ENCODE peak calls at places on chromosomes 16 and 17, in five cellular contexts. One of them, this sample, is unnamed. For H3K4me1, the result is how much of the 10 kb centered on the place peaks cover.

GRCh38 chr16:143047-143446 is 4.6 kb upstream of the NPRL3 start:
- DNase-seq in SK-N-SH: no peak
- DNase-seq in K562: peak
- DNase-seq in GM12878: no peak
- DNase-seq in HCT116: no peak
- DNase-seq in this sample: no peak

GRCh38 chr16:24288516-24288915 is 32.4 kb downstream of the CACNG3 start:
- DNase-seq in SK-N-SH: no peak
- DNase-seq in HCT116: no peak
- DNase-seq in GM12878: no peak
- DNase-seq in K562: no peak
- DNase-seq in this sample: no peak

GRCh38 chr16:86375841-86376240 is 134.5 kb upstream of the FOXF1 start:
- DNase-seq in SK-N-SH: no peak
- DNase-seq in GM12878: no peak
- DNase-seq in K562: no peak
- DNase-seq in HCT116: no peak
- DNase-seq in this sample: no peak

GRCh38 chr17:38872671-38873385 is 3.0 kb downstream of the LASP1 start:
- DNase-seq in HCT116: no peak
- DNase-seq in SK-N-SH: no peak
- DNase-seq in K562: no peak
- DNase-seq in GM12878: no peak
- DNase-seq in this sample: no peak

GRCh38 chr17:44757045-44757917 is 1.5 kb upstream of the ADAM11 start:
- DNase-seq in GM12878: no peak
- DNase-seq in SK-N-SH: no peak
- DNase-seq in K562: no peak
- DNase-seq in HCT116: no peak
- DNase-seq in this sample: no peak

GRCh38 chr16:26599786-26600107 is 467.0 kb upstream of the C16orf82 start:
- DNase-seq in SK-N-SH: no peak
- DNase-seq in HCT116: no peak
- DNase-seq in GM12878: no peak
- DNase-seq in K562: no peak
- DNase-seq in this sample: no peak

GRCh38 chr16:50591800-50592771 is 43.9 kb downstream of the NKD1 start:
- DNase-seq in HCT116: no peak
- DNase-seq in K562: no peak
- DNase-seq in SK-N-SH: peak
- DNase-seq in GM12878: no peak
- DNase-seq in this sample: no peak

GRCh38 chr17:72687941-72688340 is 404.5 kb downstream of the SLC39A11 start:
- DNase-seq in HCT116: no peak
- DNase-seq in GM12878: no peak
- DNase-seq in SK-N-SH: no peak
- DNase-seq in K562: no peak
- DNase-seq in this sample: no peak

GRCh38 chr17:56699186-56699895 is 105.8 kb downstream of the NOG start:
- DNase-seq in K562: no peak
- DNase-seq in GM12878: no peak
- DNase-seq in HCT116: peak
- DNase-seq in SK-N-SH: peak
- DNase-seq in this sample: peak

GRCh38 chr17:58312824-58313223 is 15.8 kb downstream of the TSPOAP1 start:
- DNase-seq in K562: no peak
- DNase-seq in SK-N-SH: peak
- DNase-seq in GM12878: no peak
- DNase-seq in HCT116: no peak
- DNase-seq in this sample: no peak

GRCh38 chr17:68821860-68822693 is 133.1 kb downstream of the ABCA8 start:
- DNase-seq in GM12878: no peak
- DNase-seq in HCT116: peak
- DNase-seq in K562: no peak
- DNase-seq in SK-N-SH: peak
- DNase-seq in this sample: no peak

GRCh38 chr16:82082543-82083244 is 47.6 kb downstream of the HSD17B2 start:
- DNase-seq in K562: no peak
- DNase-seq in SK-N-SH: no peak
- DNase-seq in HCT116: peak
- DNase-seq in GM12878: no peak
- DNase-seq in this sample: no peak

GRCh38 chr17:49383048-49383447 is 21.0 kb upstream of the ZNF652 start:
- DNase-seq in HCT116: no peak
- DNase-seq in K562: no peak
- DNase-seq in GM12878: no peak
- DNase-seq in SK-N-SH: no peak
- DNase-seq in this sample: no peak

GRCh38 chr17:79861371-79862216 is 22.4 kb upstream of the CBX4 start:
- DNase-seq in SK-N-SH: no peak
- DNase-seq in HCT116: no peak
- DNase-seq in GM12878: no peak
- DNase-seq in K562: no peak
- DNase-seq in this sample: no peak

GRCh38 chr16:1363501-1364041 is 11.8 kb downstream of the GNPTG start:
- DNase-seq in SK-N-SH: peak
- DNase-seq in HCT116: peak
- DNase-seq in GM12878: no peak
- DNase-seq in K562: peak
- DNase-seq in this sample: peak

GRCh38 chr16:88782454-88783390 is 2.3 kb downstream of the PIEZO1 start:
- DNase-seq in HCT116: peak
- DNase-seq in GM12878: no peak
- DNase-seq in K562: peak
- DNase-seq in SK-N-SH: no peak
- DNase-seq in this sample: no peak

GRCh38 chr16:27246439-27246838 is 22.1 kb downstream of the NSMCE1 start:
- DNase-seq in K562: no peak
- DNase-seq in HCT116: no peak
- DNase-seq in SK-N-SH: no peak
- DNase-seq in GM12878: no peak
- DNase-seq in this sample: no peak

GRCh38 chr16:17921357-17921978 is 415.1 kb downstream of the NPIPA8 start:
- DNase-seq in GM12878: no peak
- DNase-seq in K562: peak
- DNase-seq in HCT116: peak
- DNase-seq in SK-N-SH: peak
- DNase-seq in this sample: peak

GRCh38 chr16:84136331-84137125 is 8.4 kb downstream of the HSDL1 start:
- DNase-seq in HCT116: no peak
- DNase-seq in GM12878: no peak
- DNase-seq in SK-N-SH: no peak
- DNase-seq in K562: no peak
- DNase-seq in this sample: no peak

GRCh38 chr17:75566456-75567233 is 21.0 kb upstream of the MYO15B start:
- DNase-seq in SK-N-SH: no peak
- DNase-seq in GM12878: no peak
- DNase-seq in HCT116: no peak
- DNase-seq in K562: no peak
- DNase-seq in this sample: no peak

GRCh38 chr17:76726766-76727718 is at the start of gene METTL23:
- DNase-seq in K562: peak
- DNase-seq in HCT116: no peak
- DNase-seq in SK-N-SH: peak
- DNase-seq in GM12878: no peak
- DNase-seq in this sample: peak

GRCh38 chr17:41413353-41413752 is 11.0 kb downstream of the KRT37 start:
- DNase-seq in K562: no peak
- DNase-seq in GM12878: no peak
- DNase-seq in HCT116: no peak
- DNase-seq in SK-N-SH: no peak
- DNase-seq in this sample: peak

GRCh38 chr16:56743840-56744239 is 13.9 kb downstream of the NUP93 start:
- DNase-seq in SK-N-SH: no peak
- DNase-seq in K562: no peak
- DNase-seq in HCT116: no peak
- DNase-seq in GM12878: no peak
- DNase-seq in this sample: no peak

GRCh38 chr16:49441366-49441780 is 67.8 kb downstream of the C16orf78 start:
- DNase-seq in K562: no peak
- DNase-seq in HCT116: no peak
- DNase-seq in SK-N-SH: peak
- DNase-seq in GM12878: peak
- DNase-seq in this sample: no peak

GRCh38 chr17:78673395-78673794 is 96.2 kb upstream of the DNAH17 start:
- DNase-seq in K562: no peak
- DNase-seq in SK-N-SH: no peak
- DNase-seq in GM12878: no peak
- DNase-seq in HCT116: no peak
- DNase-seq in this sample: no peak

GRCh38 chr16:88693420-88694177 is 7.3 kb upstream of the SNAI3 start:
- DNase-seq in K562: no peak
- DNase-seq in GM12878: no peak
- DNase-seq in HCT116: no peak
- DNase-seq in SK-N-SH: no peak
- DNase-seq in this sample: no peak

GRCh38 chr16:19173649-19174383 is 5.8 kb downstream of the SYT17 start:
- DNase-seq in GM12878: no peak
- DNase-seq in K562: no peak
- DNase-seq in HCT116: no peak
- DNase-seq in SK-N-SH: no peak
- DNase-seq in this sample: no peak

GRCh38 chr17:52150935-52151334 is 7.6 kb downstream of the CA10 start:
- DNase-seq in SK-N-SH: no peak
- DNase-seq in GM12878: no peak
- DNase-seq in HCT116: no peak
- DNase-seq in K562: no peak
- DNase-seq in this sample: no peak

DNA sequence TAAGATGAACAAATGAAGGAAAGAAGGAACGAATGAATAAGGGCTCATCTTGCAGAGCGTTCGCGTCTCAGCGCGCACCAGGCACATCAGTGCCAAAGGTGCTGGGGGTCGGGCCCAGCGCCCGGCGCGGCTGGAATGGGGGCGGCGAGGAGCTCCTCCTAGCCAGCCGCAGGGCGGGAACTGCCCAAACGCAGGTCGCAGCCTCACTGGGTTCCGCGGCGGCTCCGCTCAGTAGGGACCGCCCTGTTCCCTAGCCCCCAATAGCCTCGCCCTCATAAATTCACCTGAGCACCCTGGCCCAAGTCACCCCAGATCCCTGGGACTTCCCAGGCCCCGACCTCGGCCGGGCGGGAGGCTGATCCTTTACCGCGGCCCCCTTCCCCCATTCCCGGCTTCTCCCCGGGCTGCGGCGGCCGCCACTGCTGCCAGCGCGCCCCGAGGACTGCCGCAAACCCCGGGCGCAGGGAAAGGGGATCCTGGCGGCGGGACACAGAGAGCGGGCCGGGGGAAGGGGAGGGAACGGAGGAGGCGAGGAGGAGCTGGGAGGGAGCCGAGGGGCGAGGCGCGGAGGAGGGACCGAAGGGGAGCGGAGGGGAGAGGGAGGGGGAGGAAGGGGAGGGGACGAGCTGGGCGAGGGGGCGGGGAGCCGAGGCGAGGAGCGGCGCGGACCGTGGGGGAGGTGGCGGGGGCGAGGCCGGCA is 377 bp upstream of the CRHR1 start:
- DNase-seq in GM12878: no peak
- DNase-seq in HCT116: no peak
- DNase-seq in SK-N-SH: peak
- DNase-seq in K562: peak
- DNase-seq in this sample: no peak
- TF ChIP-seq YY1 in GM12878: no peak
- TF ChIP-seq YY1 in HCT116: no peak
- TF ChIP-seq YY1 in SK-N-SH: no peak
- TF ChIP-seq YY1 in K562: no peak
- TF ChIP-seq YY1 in this sample: no peak

DNA sequence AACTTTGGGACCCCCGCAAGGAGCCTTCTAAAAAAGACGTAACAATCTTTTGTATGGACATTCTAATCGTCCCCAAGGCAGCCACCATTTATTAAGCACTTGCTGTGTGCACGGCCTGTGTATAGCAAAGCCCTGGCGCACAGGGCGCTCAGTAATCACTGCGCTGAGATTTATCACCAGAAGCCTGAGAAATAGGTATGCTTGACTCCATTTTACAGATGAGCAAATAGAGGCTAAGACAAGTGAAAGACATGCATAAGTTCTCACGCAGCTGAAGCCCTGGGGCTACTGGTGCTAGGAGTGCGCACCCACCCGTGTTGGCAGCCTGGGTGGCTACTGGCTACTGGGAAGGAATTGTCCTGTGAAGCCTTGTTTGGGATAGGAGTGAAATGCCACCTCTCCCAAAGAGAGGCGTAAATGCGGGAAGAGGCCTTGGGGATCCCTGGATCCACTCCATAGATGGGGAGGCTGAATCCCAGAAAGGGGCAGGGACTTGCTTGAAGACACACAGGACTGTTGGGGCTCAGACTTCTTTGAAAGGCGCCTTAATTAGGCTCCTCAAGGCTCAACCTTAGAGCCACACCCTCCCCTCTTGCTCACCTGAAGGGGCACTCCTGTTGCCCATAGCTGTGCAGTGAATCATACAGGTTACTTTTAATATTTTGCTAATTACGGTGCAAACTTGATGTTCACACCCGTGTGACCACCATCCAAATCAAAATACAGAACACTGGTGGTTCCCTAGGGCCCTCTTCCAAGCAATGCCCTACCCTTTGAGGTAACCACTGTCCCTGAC is 634 bp upstream of the NATD1 start:
- DNase-seq in HCT116: no peak
- DNase-seq in K562: no peak
- DNase-seq in GM12878: no peak
- DNase-seq in SK-N-SH: no peak
- DNase-seq in this sample: no peak
- H3K4me3 ChIP-seq in HCT116: peak
- H3K4me3 ChIP-seq in K562: peak
- H3K4me3 ChIP-seq in GM12878: peak
- H3K4me3 ChIP-seq in SK-N-SH: peak
- H3K4me3 ChIP-seq in this sample: no peak

GRCh38 chr16:4372315-4372577 is 598 bp downstream of the VASN start:
- DNase-seq in K562: no peak
- DNase-seq in SK-N-SH: no peak
- DNase-seq in HCT116: no peak
- DNase-seq in GM12878: no peak
- DNase-seq in this sample: no peak
- H3K4me1 ChIP-seq in K562: half or more
- H3K4me1 ChIP-seq in SK-N-SH: half or more
- H3K4me1 ChIP-seq in HCT116: under half
- H3K4me1 ChIP-seq in GM12878: under half
- H3K4me1 ChIP-seq in this sample: under half

DNA sequence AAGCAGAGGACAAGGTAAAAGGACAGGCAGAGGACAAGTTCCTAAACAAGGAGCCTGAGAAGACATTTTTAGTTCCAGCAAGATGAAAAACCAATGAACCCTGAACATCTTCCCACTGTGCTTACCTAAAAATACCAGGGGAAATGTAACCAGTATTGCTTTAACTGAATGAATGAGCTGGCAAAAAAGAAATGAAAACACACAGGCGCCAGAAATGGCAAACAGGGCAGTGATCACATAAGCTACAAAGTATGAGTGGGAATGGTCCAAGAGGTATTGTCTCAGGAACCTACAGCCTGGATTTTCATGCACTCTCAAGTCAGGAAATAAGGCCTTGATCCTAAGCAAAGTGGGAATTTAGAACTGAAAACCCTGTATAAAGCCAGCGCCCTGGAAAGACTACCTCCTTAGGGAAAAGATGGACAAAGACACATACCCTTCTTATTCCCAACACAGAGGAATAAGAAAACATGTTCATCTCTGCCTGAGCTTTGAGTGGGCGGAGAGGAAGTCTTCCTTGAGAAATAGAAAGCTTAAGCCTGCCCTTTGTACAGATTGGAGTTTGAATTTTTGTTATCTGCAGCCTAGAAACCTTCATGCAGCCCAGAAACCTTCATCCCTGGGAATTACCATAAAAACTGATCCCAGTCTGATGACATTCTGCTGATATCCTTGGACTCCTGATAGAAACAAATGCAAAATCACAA is 2.1 kb downstream of the CMTM2 start:
- DNase-seq in K562: no peak
- DNase-seq in HCT116: no peak
- DNase-seq in GM12878: no peak
- DNase-seq in SK-N-SH: no peak
- DNase-seq in this sample: no peak
- TF ChIP-seq YY1 in K562: no peak
- TF ChIP-seq YY1 in HCT116: no peak
- TF ChIP-seq YY1 in GM12878: no peak
- TF ChIP-seq YY1 in SK-N-SH: no peak
- TF ChIP-seq YY1 in this sample: no peak